ENCODE peak calls at places on chromosomes 5 and 9, in five cellular contexts. X, W, L, U and Q are unnamed samples.

GRCh38 chr9:121822093-121823085 is 171.0 kb downstream of the DAB2IP start:
- DNase-seq in X (no peak), W (no peak), L (no peak), U (no peak), Q (no peak)

GRCh38 chr9:124723352-124723751 is 47.8 kb downstream of the NR6A1 start:
- DNase-seq in X (no peak), W (no peak), L (no peak), U (no peak), Q (no peak)

GRCh38 chr5:76367623-76368366 is 35.3 kb upstream of the IQGAP2 start:
- DNase-seq in X (no peak), W (no peak), L (peak), U (no peak), Q (no peak)

GRCh38 chr5:135140805-135141204 is 106.8 kb upstream of the PITX1 start:
- DNase-seq in X (peak), W (no peak), L (no peak), U (no peak), Q (no peak)

GRCh38 chr5:91474201-91474600 is 91.1 kb upstream of the ARRDC3 start:
- DNase-seq in X (no peak), W (no peak), L (no peak), U (no peak), Q (no peak)

GRCh38 chr5:166031926-166032325 is 2259.5 kb upstream of the WWC1 start:
- DNase-seq in X (no peak), W (no peak), L (no peak), U (no peak), Q (no peak)

GRCh38 chr5:68379275-68380026 is 163.9 kb downstream of the PIK3R1 start:
- DNase-seq in X (no peak), W (no peak), L (no peak), U (no peak), Q (peak)

GRCh38 chr5:139138109-139138508 is 60.1 kb downstream of the SIL1 start:
- DNase-seq in X (no peak), W (no peak), L (no peak), U (no peak), Q (no peak)

GRCh38 chr9:98745470-98745869 is 36.7 kb upstream of the GABBR2 start:
- DNase-seq in X (no peak), W (no peak), L (no peak), U (no peak), Q (no peak)

DNA sequence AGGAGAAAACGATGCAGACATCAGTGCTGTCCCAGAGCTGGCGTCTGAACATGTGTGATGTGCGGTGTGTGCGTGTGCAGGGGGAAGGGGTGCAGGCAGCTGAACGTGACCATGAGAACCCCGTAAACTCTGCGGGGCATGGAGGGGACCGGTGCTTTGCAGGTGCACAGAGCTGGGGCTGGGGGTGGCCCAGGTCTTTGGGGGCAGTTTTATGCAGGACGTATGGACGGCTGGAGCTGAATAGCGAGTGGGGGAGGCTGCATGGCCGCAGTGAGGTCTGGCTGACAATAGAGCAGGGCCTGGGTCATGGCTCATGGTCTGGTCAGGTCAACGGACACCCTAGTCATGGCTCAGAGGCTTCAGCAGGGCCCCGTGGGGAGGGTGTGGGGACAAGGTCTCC is 3.3 kb upstream of the EXOC3 start:
- DNase-seq in X (peak), W (no peak), L (no peak), U (peak), Q (no peak)
- TF ChIP-seq POLR2A in X (no peak), W (no peak), L (no peak), U (no peak), Q (no peak)

GRCh38 chr9:128045876-128046275 is 21.2 kb downstream of the NAIF1 start:
- DNase-seq in X (no peak), W (no peak), L (no peak), U (no peak), Q (no peak)

GRCh38 chr9:128048663-128049062 is 18.5 kb downstream of the NAIF1 start:
- DNase-seq in X (no peak), W (no peak), L (no peak), U (no peak), Q (no peak)

GRCh38 chr9:128047231-128047630 is 19.9 kb downstream of the NAIF1 start:
- DNase-seq in X (no peak), W (no peak), L (no peak), U (no peak), Q (no peak)

GRCh38 chr9:128043467-128043868 is 23.7 kb downstream of the NAIF1 start:
- DNase-seq in X (no peak), W (no peak), L (peak), U (no peak), Q (no peak)
- TF ChIP-seq POLR2AphosphoS5 in X (no peak), W (no peak), L (no peak), U (no peak), Q (no peak)

GRCh38 chr5:33244441-33245150 is 196.2 kb upstream of the TARS1 start:
- DNase-seq in X (no peak), W (no peak), L (no peak), U (no peak), Q (no peak)

GRCh38 chr5:33240552-33240951 is 200.2 kb upstream of the TARS1 start:
- DNase-seq in X (no peak), W (no peak), L (no peak), U (no peak), Q (no peak)

GRCh38 chr5:33238826-33239670 is 201.7 kb upstream of the TARS1 start:
- DNase-seq in X (no peak), W (no peak), L (no peak), U (no peak), Q (no peak)

GRCh38 chr5:33242264-33242663 is 198.5 kb upstream of the TARS1 start:
- DNase-seq in X (no peak), W (no peak), L (no peak), U (no peak), Q (no peak)

GRCh38 chr5:33241826-33242225 is 198.9 kb upstream of the TARS1 start:
- DNase-seq in X (no peak), W (no peak), L (no peak), U (no peak), Q (no peak)
- TF ChIP-seq POLR2A in X (no peak), W (no peak), L (no peak), U (no peak), Q (no peak)

DNA sequence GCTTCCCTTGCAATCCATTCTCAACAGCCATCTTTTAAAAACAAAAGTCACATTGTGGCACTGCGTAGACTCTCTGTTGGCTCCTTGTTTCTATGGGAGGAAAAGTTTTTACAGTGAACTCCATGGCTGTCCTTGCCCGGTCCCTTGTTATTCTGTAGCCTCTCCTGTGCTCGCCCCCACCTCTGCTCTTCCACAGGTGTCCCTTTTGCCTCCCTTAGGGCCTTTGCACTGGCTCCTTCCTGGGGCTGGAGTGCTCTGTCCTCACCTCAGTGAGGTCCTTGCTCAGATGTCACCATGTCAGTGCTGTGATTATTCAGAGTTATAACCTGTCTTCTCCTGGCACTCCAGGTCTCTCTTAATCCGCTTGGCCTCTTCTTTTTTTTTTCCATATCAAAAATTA is 308.8 kb downstream of the DOCK8 start:
- DNase-seq in X (no peak), W (no peak), L (no peak), U (no peak), Q (no peak)
- TF ChIP-seq POLR2AphosphoS5 in X (no peak), W (no peak), L (no peak), U (no peak), Q (no peak)

GRCh38 chr5:142325677-142326479 is 1.1 kb upstream of the SPRY4 start:
- DNase-seq in X (peak), W (peak), L (peak), U (no peak), Q (peak)
- TF ChIP-seq POLR2A in X (no peak), W (no peak), L (peak), U (no peak), Q (no peak)

GRCh38 chr5:77771452-77771851 is 4.7 kb downstream of the TBCA start:
- DNase-seq in X (no peak), W (no peak), L (no peak), U (no peak), Q (no peak)
- TF ChIP-seq POLR2AphosphoS5 in X (no peak), W (no peak), L (no peak), U (no peak), Q (no peak)

GRCh38 chr9:35627575-35627974 is 9.4 kb upstream of the CD72 start:
- DNase-seq in X (no peak), W (no peak), L (no peak), U (no peak), Q (no peak)

GRCh38 chr9:35628389-35628991 is 10.3 kb upstream of the CD72 start:
- DNase-seq in X (no peak), W (no peak), L (no peak), U (no peak), Q (no peak)

GRCh38 chr9:35629597-35629996 is 11.4 kb upstream of the CD72 start:
- DNase-seq in X (no peak), W (no peak), L (no peak), U (no peak), Q (no peak)
- TF ChIP-seq POLR2A in X (no peak), W (no peak), L (no peak), U (no peak), Q (no peak)

GRCh38 chr5:93579561-93580386 is 1.2 kb downstream of the NR2F1-AS1 start:
- DNase-seq in X (no peak), W (no peak), L (no peak), U (peak), Q (no peak)

GRCh38 chr5:93580387-93581100 is 475 bp downstream of the NR2F1-AS1 start:
- DNase-seq in X (no peak), W (no peak), L (no peak), U (no peak), Q (no peak)

GRCh38 chr5:93578179-93578812 is 2.7 kb downstream of the NR2F1-AS1 start:
- DNase-seq in X (no peak), W (no peak), L (no peak), U (no peak), Q (no peak)

GRCh38 chr5:93577807-93578178 is 3.2 kb downstream of the NR2F1-AS1 start:
- DNase-seq in X (no peak), W (no peak), L (no peak), U (no peak), Q (no peak)

GRCh38 chr5:93578813-93579560 is 2.0 kb downstream of the NR2F1-AS1 start:
- DNase-seq in X (no peak), W (no peak), L (no peak), U (no peak), Q (no peak)
- TF ChIP-seq POLR2AphosphoS5 in X (no peak), W (peak), L (no peak), U (peak), Q (no peak)

GRCh38 chr9:112043423-112043822 is 131.7 kb downstream of the SUSD1 start:
- DNase-seq in X (no peak), W (no peak), L (no peak), U (no peak), Q (no peak)

GRCh38 chr9:112047538-112048066 is 127.5 kb downstream of the SUSD1 start:
- DNase-seq in X (no peak), W (no peak), L (no peak), U (no peak), Q (no peak)

GRCh38 chr9:112048924-112049785 is 125.9 kb downstream of the SUSD1 start:
- DNase-seq in X (peak), W (peak), L (no peak), U (no peak), Q (no peak)

GRCh38 chr9:112044183-112044582 is 130.9 kb downstream of the SUSD1 start:
- DNase-seq in X (no peak), W (no peak), L (no peak), U (no peak), Q (no peak)

GRCh38 chr9:112046181-112046580 is 128.9 kb downstream of the SUSD1 start:
- DNase-seq in X (no peak), W (no peak), L (no peak), U (no peak), Q (no peak)
- TF ChIP-seq POLR2A in X (no peak), W (no peak), L (no peak), U (no peak), Q (no peak)

GRCh38 chr9:118444403-118444802 is 740.2 kb downstream of the TLR4 start:
- DNase-seq in X (no peak), W (no peak), L (no peak), U (no peak), Q (no peak)
- TF ChIP-seq POLR2AphosphoS5 in X (no peak), W (no peak), L (no peak), U (no peak), Q (no peak)